ENCODE peak calls at places on chromosomes 2 and 18, in four cellular contexts. F is stimulated activated CD4-positive, alpha-beta T cell treated with anti-CD3 and anti-CD28 coated beads, TNF-alpha, amount 100 ng/mL, for 48 hours; T is M059J; I is HAP-1. C is an unnamed sample.

GRCh38 chr2:177148477-177149154 is 64.0 kb upstream of the HNRNPA3 start:
- DNase-seq in F (peak), T (peak), I (peak), C (no peak)

GRCh38 chr2:149463328-149464002 is 124.1 kb downstream of the MMADHC start:
- DNase-seq in F (no peak), T (no peak), I (no peak), C (no peak)

GRCh38 chr2:17171446-17172049 is 346.7 kb downstream of the RAD51AP2 start:
- DNase-seq in F (no peak), T (peak), I (no peak), C (no peak)

GRCh38 chr2:171836151-171836910 is 57.7 kb downstream of the SLC25A12 start:
- DNase-seq in F (no peak), T (peak), I (no peak), C (no peak)

GRCh38 chr2:96245609-96246390 is 20.0 kb downstream of the TMEM127 start:
- DNase-seq in F (no peak), T (peak), I (no peak), C (no peak)

GRCh38 chr18:31225668-31226067 is 63.0 kb upstream of the DSC1 start:
- DNase-seq in F (no peak), T (no peak), I (peak), C (no peak)

GRCh38 chr2:98771771-98772521 is 41.0 kb upstream of the MGAT4A start:
- DNase-seq in F (no peak), T (no peak), I (no peak), C (no peak)

GRCh38 chr2:6788614-6789013 is 77.1 kb downstream of the CMPK2 start:
- DNase-seq in F (no peak), T (no peak), I (no peak), C (no peak)

GRCh38 chr18:45122510-45122909 is 441.8 kb downstream of the SETBP1 start:
- DNase-seq in F (no peak), T (peak), I (no peak), C (no peak)

GRCh38 chr2:171136024-171136423 is 24.7 kb downstream of the TLK1 start:
- DNase-seq in F (no peak), T (no peak), I (no peak), C (no peak)

GRCh38 chr2:160368988-160369935 is 124.3 kb downstream of the RBMS1 start:
- DNase-seq in F (no peak), T (peak), I (no peak), C (no peak)

GRCh38 chr2:201467666-201468065 is 16.1 kb downstream of the STRADB start:
- DNase-seq in F (no peak), T (peak), I (no peak), C (no peak)

GRCh38 chr2:107069890-107070289 is 183.9 kb upstream of the ST6GAL2 start:
- DNase-seq in F (no peak), T (no peak), I (no peak), C (no peak)

GRCh38 chr2:107627164-107627563 is 199.5 kb upstream of the RGPD4 start:
- DNase-seq in F (no peak), T (no peak), I (no peak), C (no peak)

C was measured in GM18507.